ENCODE peak calls at places on chromosomes 5 and 9, in nine cellular contexts. O is NCI-H345, I is left cardiac atrium, N is H9, J is MCF 10A, B is HS-5, W is cardiac fibroblast, L is NCI-H1417, Q is midbrain. H is an unnamed sample.

GRCh38 chr5:11383506-11384095 is 520.6 kb downstream of the CTNND2 start:
- DNase-seq in O (no peak), I (no peak), J (no peak), W (no peak), Q (peak), B (no peak), L (peak), N (no peak), H (peak)

GRCh38 chr9:109315889-109316640 is 4.8 kb downstream of the EPB41L4B start:
- DNase-seq in O (peak), I (peak), W (peak), B (no peak), N (no peak), J (peak), Q (peak), L (peak), H (peak)

GRCh38 chr9:6667633-6668280 is 22.2 kb upstream of the GLDC start:
- DNase-seq in W (peak), L (peak), N (no peak), I (no peak), O (peak), J (peak), B (no peak), Q (peak), H (peak)

GRCh38 chr5:142680605-142681259 is 5.2 kb downstream of the FGF1 start:
- DNase-seq in O (peak), L (no peak), W (peak), J (peak), N (no peak), I (no peak), Q (no peak), B (peak), H (no peak)

GRCh38 chr9:136058152-136058483 is 37.0 kb downstream of the NACC2 start:
- DNase-seq in W (no peak), N (no peak), Q (no peak), J (no peak), I (no peak), B (no peak), L (no peak), O (no peak), H (no peak)

GRCh38 chr9:35350212-35350611 is 139.7 kb upstream of the RUSC2 start:
- DNase-seq in B (no peak), N (no peak), L (no peak), O (no peak), W (no peak), Q (peak), J (no peak), I (no peak), H (no peak)

GRCh38 chr5:57665146-57665936 is 182.7 kb upstream of the ACTBL2 start:
- DNase-seq in L (no peak), J (no peak), B (no peak), W (no peak), I (no peak), Q (no peak), O (no peak), N (no peak), H (no peak)

GRCh38 chr5:140025736-140026135 is 17.4 kb downstream of the NRG2 start:
- DNase-seq in I (no peak), N (no peak), B (no peak), O (no peak), Q (no peak), W (no peak), L (no peak), J (no peak), H (no peak)

GRCh38 chr5:34687269-34688011 is 31.3 kb downstream of the RAI14 start:
- DNase-seq in J (peak), O (no peak), L (no peak), N (no peak), I (no peak), Q (no peak), B (peak), W (peak), H (no peak)

GRCh38 chr5:129135633-129136032 is 41.1 kb downstream of the ISOC1 start:
- DNase-seq in J (peak), N (peak), O (no peak), L (no peak), Q (no peak), B (no peak), I (no peak), W (no peak), H (no peak)

GRCh38 chr9:130893250-130894101 is 3.1 kb downstream of the QRFP start:
- DNase-seq in J (peak), O (no peak), I (peak), W (no peak), Q (peak), L (no peak), N (peak), B (no peak), H (no peak)

GRCh38 chr5:73120222-73121108 is at the start of gene TMEM171:
- DNase-seq in W (peak), B (no peak), O (peak), L (no peak), N (peak), I (peak), J (peak), Q (peak), H (peak)

GRCh38 chr5:137372386-137373160 is 126.6 kb downstream of the SPOCK1 start:
- DNase-seq in Q (no peak), O (no peak), J (no peak), L (no peak), B (no peak), W (peak), I (no peak), N (no peak), H (no peak)

GRCh38 chr5:6459896-6460295 is 11.2 kb downstream of the UBE2QL1 start:
- DNase-seq in O (no peak), J (no peak), B (no peak), L (no peak), N (no peak), I (no peak), W (no peak), Q (no peak), H (no peak)

GRCh38 chr9:137788561-137789294 is 88.9 kb upstream of the CACNA1B start:
- DNase-seq in J (no peak), Q (no peak), L (no peak), N (peak), W (no peak), O (no peak), I (no peak), B (no peak), H (no peak)

GRCh38 chr9:129964901-129965734 is 77.9 kb downstream of the FNBP1 start:
- DNase-seq in N (no peak), I (no peak), L (no peak), Q (no peak), O (no peak), J (no peak), B (no peak), W (peak), H (no peak)

GRCh38 chr5:15233566-15233965 is 266.4 kb upstream of the FBXL7 start:
- DNase-seq in I (no peak), B (no peak), J (no peak), L (no peak), Q (no peak), W (peak), N (no peak), O (no peak), H (no peak)

GRCh38 chr5:163569284-163569683 is 63.9 kb downstream of the MAT2B start:
- DNase-seq in N (no peak), W (peak), B (peak), I (no peak), Q (no peak), O (no peak), J (peak), L (peak), H (no peak)

GRCh38 chr5:167389537-167389936 is 901.9 kb upstream of the WWC1 start:
- DNase-seq in I (no peak), O (no peak), N (no peak), B (no peak), Q (no peak), L (no peak), J (no peak), W (no peak), H (no peak)

GRCh38 chr9:36407122-36407723 is 7.2 kb upstream of the RNF38 start:
- DNase-seq in J (peak), L (peak), O (peak), W (peak), Q (peak), B (no peak), I (peak), N (peak), H (peak)

GRCh38 chr5:108753331-108753730 is 5.6 kb downstream of the FER start:
- DNase-seq in W (peak), Q (no peak), L (no peak), J (peak), O (no peak), N (no peak), B (no peak), I (no peak), H (no peak)